ENCODE peak calls at places on chromosomes 11 and 22, in seven cellular contexts. S is A673; C is EL; O is kidney epithelial cell; U is activated CD8-positive, alpha-beta memory T cell treated with anti-CD3 and anti-CD28 coated beads for 24 hours; D is stimulated activated CD4-positive, alpha-beta T cell treated with anti-CD3 and anti-CD28 coated beads, Interleukin-12 subunit alpha, Interleukin-12 subunit beta, amount 100 ng/mL, for 48 hours; Z is GOT3. M is an unnamed sample.

GRCh38 chr22:30305519-30305905 is 16.2 kb upstream of the CASTOR1 start:
- DNase-seq in D (no peak), S (no peak), O (no peak), Z (no peak), U (no peak), C (no peak), M (no peak)

GRCh38 chr11:101974255-101974654 is 57.9 kb upstream of the ANGPTL5 start:
- DNase-seq in D (no peak), C (peak), S (no peak), Z (no peak), U (no peak), O (no peak), M (no peak)

GRCh38 chr22:50289942-50290630 is 17.4 kb downstream of the PLXNB2 start:
- DNase-seq in U (no peak), Z (no peak), D (no peak), S (no peak), O (no peak), C (no peak), M (no peak)

GRCh38 chr22:28600546-28601143 is 79.0 kb downstream of the TTC28 start:
- DNase-seq in U (no peak), D (no peak), S (peak), O (peak), C (peak), Z (no peak), M (no peak)

GRCh38 chr22:43498856-43499253 is 87.0 kb downstream of the MPPED1 start:
- DNase-seq in D (no peak), C (no peak), S (no peak), U (no peak), Z (no peak), O (no peak), M (peak)

GRCh38 chr22:20244744-20245576 is 23.2 kb downstream of the RTN4R start:
- DNase-seq in C (no peak), D (no peak), U (peak), Z (no peak), O (no peak), S (peak), M (no peak)

GRCh38 chr11:72361321-72361720 is 73.0 kb downstream of the CLPB start:
- DNase-seq in S (no peak), Z (no peak), C (no peak), O (no peak), U (no peak), D (no peak), M (no peak)

GRCh38 chr22:37545703-37546435 is 14.4 kb upstream of the CDC42EP1 start:
- DNase-seq in D (no peak), U (no peak), Z (no peak), C (peak), S (no peak), O (no peak), M (peak)

GRCh38 chr11:64245401-64245796 is 1.3 kb downstream of the PPP1R14B start:
- DNase-seq in D (no peak), C (peak), S (no peak), O (no peak), Z (no peak), U (no peak), M (peak)

GRCh38 chr22:23826510-23827350 is 12.1 kb downstream of the DERL3 start:
- DNase-seq in O (no peak), D (no peak), Z (no peak), U (no peak), S (no peak), C (peak), M (peak)

GRCh38 chr11:60345489-60345888 is 18.4 kb downstream of the MS4A6E start:
- DNase-seq in C (peak), U (no peak), O (no peak), Z (no peak), S (peak), D (peak), M (no peak)

GRCh38 chr11:99682646-99683045 is 661.9 kb downstream of the CNTN5 start:
- DNase-seq in Z (no peak), C (no peak), U (no peak), S (no peak), O (no peak), D (no peak), M (no peak)

GRCh38 chr11:119409731-119410130 is 13.2 kb downstream of the THY1 start:
- DNase-seq in Z (no peak), O (no peak), C (no peak), D (no peak), U (no peak), S (no peak), M (no peak)

GRCh38 chr22:20084547-20085413 is 4.7 kb downstream of the DGCR8 start:
- DNase-seq in C (no peak), S (peak), D (no peak), O (no peak), Z (no peak), U (no peak), M (peak)

M was measured in osteoblast.